ENCODE peak calls at places on chromosomes 3 and 15, in nine cellular contexts. W, I, H, X, O, Q, K, D and Y are unnamed samples.

GRCh38 chr3:29338981-29339833 is 58.3 kb downstream of the RBMS3 start:
- DNase-seq in W (no peak), I (no peak), H (peak; percentile 60), X (no peak), O (no peak), Q (no peak), K (no peak), D (no peak), Y (no peak)

GRCh38 chr3:112718516-112718915 is 77.6 kb upstream of the CCDC80 start:
- DNase-seq in W (no peak), I (no peak), H (no peak), X (no peak), O (no peak), Q (no peak), K (no peak), D (no peak), Y (no peak)

GRCh38 chr3:71875461-71875947 is 90.6 kb upstream of the PROK2 start:
- DNase-seq in W (peak; percentile 91), I (peak; percentile 50), H (peak; percentile 53), X (peak; percentile 67), O (peak; percentile 37), Q (peak; percentile 90), K (peak; percentile 75), D (peak; percentile 59), Y (peak; percentile 48)

GRCh38 chr15:78035319-78035718 is 42.2 kb downstream of the TBC1D2B start:
- DNase-seq in W (peak; percentile 30), I (no peak), H (no peak), X (peak; percentile 39), O (no peak), Q (peak; percentile 67), K (peak; percentile 49), D (peak; percentile 36), Y (no peak)

GRCh38 chr3:181326637-181327223 is 337.2 kb upstream of the DNAJC19 start:
- DNase-seq in W (no peak), I (no peak), H (no peak), X (no peak), O (peak; percentile 10), Q (no peak), K (no peak), D (no peak), Y (peak; percentile 25)

GRCh38 chr3:28933337-28933736 is 347.5 kb upstream of the RBMS3 start:
- DNase-seq in W (no peak), I (no peak), H (no peak), X (no peak), O (no peak), Q (no peak), K (no peak), D (no peak), Y (no peak)

GRCh38 chr3:182500294-182500693 is 293.0 kb upstream of the ATP11B start:
- DNase-seq in W (no peak), I (no peak), H (no peak), X (no peak), O (no peak), Q (no peak), K (no peak), D (no peak), Y (no peak)

GRCh38 chr3:15645740-15646490 is 44.4 kb downstream of the BTD start:
- DNase-seq in W (peak; percentile 90), I (no peak), H (peak; percentile 94), X (peak; percentile 37), O (no peak), Q (no peak), K (peak; percentile 75), D (no peak), Y (no peak)

GRCh38 chr3:113575191-113575590 is 42.8 kb downstream of the SIDT1 start:
- DNase-seq in W (peak; percentile 26), I (no peak), H (no peak), X (no peak), O (no peak), Q (peak; percentile 50), K (no peak), D (no peak), Y (no peak)

GRCh38 chr15:95712785-95713184 is 617.7 kb upstream of the NR2F2 start:
- DNase-seq in W (no peak), I (no peak), H (peak; percentile 71), X (no peak), O (no peak), Q (no peak), K (no peak), D (no peak), Y (no peak)

GRCh38 chr3:114454592-114455251 is 160.9 kb downstream of the TIGIT start:
- DNase-seq in W (peak; percentile 23), I (no peak), H (no peak), X (peak; percentile 32), O (no peak), Q (no peak), K (no peak), D (peak; percentile 24), Y (no peak)

GRCh38 chr3:41202834-41203345 is 3.6 kb downstream of the CTNNB1 start:
- DNase-seq in W (peak; percentile 25), I (no peak), H (peak; percentile 61), X (no peak), O (no peak), Q (no peak), K (no peak), D (peak; percentile 19), Y (peak; percentile 6)

GRCh38 chr3:156676467-156677119 is 2.2 kb downstream of the TIPARP start:
- DNase-seq in W (no peak), I (no peak), H (peak; percentile 50), X (no peak), O (no peak), Q (no peak), K (no peak), D (no peak), Y (no peak)

GRCh38 chr3:127660621-127661253 is 12.0 kb upstream of the ABTB1 start:
- DNase-seq in W (no peak), I (no peak), H (no peak), X (no peak), O (no peak), Q (no peak), K (no peak), D (no peak), Y (no peak)

GRCh38 chr3:71006810-71007785 is 576.4 kb downstream of the FOXP1 start:
- DNase-seq in W (no peak), I (no peak), H (no peak), X (no peak), O (no peak), Q (no peak), K (no peak), D (no peak), Y (peak; percentile 49)

DNA sequence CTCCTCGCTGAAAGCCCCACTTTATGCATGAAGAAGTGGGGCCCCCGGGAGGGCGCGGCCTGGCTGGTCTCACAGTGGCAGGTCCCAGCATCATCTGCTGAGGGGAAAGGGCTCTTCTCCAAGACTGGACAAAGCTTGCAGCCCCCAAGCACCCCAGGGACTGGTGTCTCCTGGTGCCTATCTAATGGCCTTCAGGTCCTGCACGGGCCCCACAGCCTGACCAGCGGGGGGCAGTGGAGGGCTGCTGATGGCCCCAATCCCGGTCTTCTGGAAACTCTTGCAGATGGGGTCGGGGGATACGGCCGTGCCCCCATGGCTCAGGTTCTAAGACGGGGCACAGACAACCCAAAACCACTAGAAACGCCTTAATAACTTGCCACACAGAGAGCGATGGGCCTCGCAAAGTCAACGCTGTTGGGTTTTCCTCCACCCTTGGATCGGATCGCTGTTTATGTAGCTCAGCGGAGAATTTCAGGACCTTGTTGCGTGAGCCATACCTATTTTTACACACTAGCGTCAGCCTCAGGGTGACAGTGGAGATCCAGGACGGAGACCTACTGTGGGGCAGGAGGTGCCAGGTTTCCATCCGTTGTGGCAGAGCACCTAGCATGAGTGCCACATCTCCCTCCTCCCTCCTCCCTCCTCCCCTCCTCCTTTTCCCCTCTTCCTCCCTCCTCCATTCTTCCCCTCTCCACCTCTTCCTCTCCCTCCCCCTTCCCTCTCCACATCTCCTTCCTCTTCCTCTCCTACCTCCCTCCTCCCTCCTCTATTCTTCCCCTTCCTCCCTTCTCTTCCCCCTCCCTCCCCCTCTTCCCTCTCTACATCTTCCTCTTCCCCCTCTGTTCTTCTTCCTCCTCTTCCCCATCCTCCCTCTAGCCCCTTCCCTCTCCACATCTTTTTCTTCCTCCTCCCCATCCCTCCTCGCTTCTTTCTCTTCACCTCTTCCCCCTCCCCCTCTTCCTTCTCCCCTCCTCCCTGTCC is 79.3 kb upstream of the ALDH1L1 start:
- DNase-seq in W (peak; percentile 63), I (no peak), H (peak; percentile 10), X (peak; percentile 82), O (no peak), Q (peak; percentile 50), K (peak; percentile 58), D (peak; percentile 59), Y (peak; percentile 43)
- TF ChIP-seq POLR2A in W (no peak), I (no peak), H (no peak), X (no peak), O (no peak), Q (no peak), K (no peak), D (no peak), Y (no peak)

GRCh38 chr3:195154793-195155535 is 116.0 kb downstream of the XXYLT1 start:
- DNase-seq in W (peak; percentile 91), I (no peak), H (peak; percentile 97), X (peak; percentile 89), O (no peak), Q (peak; percentile 80), K (peak; percentile 91), D (peak; percentile 91), Y (peak; percentile 40)
- TF ChIP-seq POLR2A in W (peak; percentile 21), I (peak; percentile 54), H (no peak), X (no peak), O (no peak), Q (no peak), K (no peak), D (no peak), Y (no peak)

DNA sequence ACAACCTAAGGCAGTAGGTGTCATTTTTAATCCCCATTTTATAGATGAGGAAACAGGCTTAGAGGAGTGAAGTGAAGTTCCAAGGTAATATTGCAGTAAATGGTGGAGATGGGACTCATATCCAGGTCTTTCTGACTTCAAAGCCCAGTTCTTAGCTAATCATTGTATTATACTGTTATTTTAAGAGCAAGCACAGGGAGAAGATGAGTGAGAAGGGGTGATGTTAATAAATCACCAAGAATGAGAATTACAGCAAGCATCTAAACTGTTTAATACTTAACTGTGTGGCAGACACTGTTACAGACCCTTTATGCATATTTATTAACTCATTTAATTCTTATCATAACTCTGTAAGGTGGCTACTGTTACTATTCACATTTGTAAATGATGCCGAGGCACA is 61.2 kb downstream of the VPS8 start:
- DNase-seq in W (no peak), I (no peak), H (no peak), X (no peak), O (no peak), Q (no peak), K (no peak), D (no peak), Y (no peak)
- TF ChIP-seq POLR2A in W (no peak), I (no peak), H (no peak), X (no peak), O (no peak), Q (no peak), K (no peak), D (no peak), Y (no peak)

DNA sequence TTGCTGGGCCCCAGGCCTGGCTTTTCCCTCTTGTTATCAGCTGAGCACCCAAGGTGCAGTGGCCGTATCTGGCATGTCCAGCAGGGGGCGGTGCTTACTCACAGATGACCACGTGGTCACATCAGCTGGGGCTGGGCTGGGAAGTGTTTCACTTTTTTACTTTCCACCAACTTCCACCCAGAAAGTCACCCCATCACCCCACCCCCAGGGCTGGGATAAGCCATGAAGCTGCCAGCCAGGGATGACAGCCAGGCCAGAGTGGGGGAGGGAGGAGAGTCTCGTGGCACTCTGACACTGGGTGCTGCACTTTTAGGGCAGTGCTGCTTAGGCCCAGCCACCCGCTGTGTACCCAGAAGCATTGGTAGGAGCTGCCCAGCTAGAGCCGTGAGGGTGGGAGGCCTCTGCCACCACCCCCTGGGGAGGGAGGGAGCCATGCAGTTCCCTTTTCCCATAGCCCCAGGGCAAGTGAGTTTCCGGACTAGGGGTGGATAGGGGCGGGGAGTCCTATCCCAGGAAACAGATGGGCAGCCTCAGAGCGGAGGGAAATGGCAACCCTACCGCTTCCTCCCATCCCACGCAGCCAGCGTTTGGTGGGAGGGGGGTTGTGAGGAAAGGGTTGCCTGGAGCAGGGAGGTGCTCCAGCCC is 6.1 kb downstream of the PPCDC start:
- DNase-seq in W (peak; percentile 97), I (no peak), H (peak; percentile 79), X (peak; percentile 96), O (peak; percentile 59), Q (peak; percentile 97), K (peak; percentile 93), D (peak; percentile 91), Y (peak; percentile 96)
- TF ChIP-seq POLR2A in W (peak; percentile 39), I (no peak), H (no peak), X (peak; percentile 23), O (no peak), Q (no peak), K (no peak), D (no peak), Y (no peak)